ENCODE peak calls at places on chromosomes 6 and 20, in eight cellular contexts. O is ovary, J is upper lobe of right lung, L is SK-N-SH, X is uterus, W is left ventricle myocardium inferior, H is gastrocnemius medialis, T is cardiac muscle cell. M is an unnamed sample. For H3K4me1, the result is how much of the 10 kb centered on the place peaks cover.

GRCh38 chr6:137112067-137112355 is 61.4 kb downstream of the IL22RA2 start:
- DNase-seq in O (no peak), J (no peak), L (no peak), X (no peak), W (no peak), H (no peak), T (no peak), M (no peak)

GRCh38 chr6:148837941-148838340 is 91.1 kb downstream of the UST start:
- DNase-seq in O (no peak), J (no peak), L (no peak), X (no peak), W (no peak), H (no peak), T (no peak), M (no peak)

GRCh38 chr6:116010400-116011095 is 50.1 kb downstream of the FRK start:
- DNase-seq in O (peak), J (peak), L (peak), X (peak), W (peak), H (peak), T (peak), M (peak)

GRCh38 chr6:119079288-119079809 is 885 bp upstream of the FAM184A start:
- DNase-seq in O (no peak), J (no peak), L (no peak), X (peak), W (no peak), H (no peak), T (no peak), M (no peak)

GRCh38 chr6:5068153-5068751 is 16.9 kb upstream of the PPP1R3G start:
- DNase-seq in O (no peak), J (no peak), L (no peak), X (no peak), W (no peak), H (no peak), T (no peak), M (no peak)

GRCh38 chr6:141105481-141105880 is 1027.2 kb upstream of the GJE1 start:
- DNase-seq in O (no peak), J (no peak), L (no peak), X (no peak), W (no peak), H (no peak), T (peak), M (no peak)

GRCh38 chr6:4788953-4789584 is 12.9 kb downstream of the CDYL start:
- DNase-seq in O (no peak), J (no peak), L (no peak), X (no peak), W (no peak), H (no peak), T (no peak), M (no peak)

GRCh38 chr20:34541917-34542316 is 16.6 kb upstream of the MAP1LC3A start:
- DNase-seq in O (no peak), J (no peak), L (no peak), X (no peak), W (no peak), H (no peak), T (no peak), M (no peak)

GRCh38 chr6:157521665-157522335 is 140.8 kb downstream of the ZDHHC14 start:
- DNase-seq in O (no peak), J (no peak), L (no peak), X (no peak), W (no peak), H (peak), T (no peak), M (no peak)

GRCh38 chr6:136052046-136052445 is 198.1 kb downstream of the MTFR2 start:
- DNase-seq in O (no peak), J (no peak), L (no peak), X (no peak), W (no peak), H (no peak), T (no peak), M (no peak)

GRCh38 chr20:14984768-14985622 is 647.6 kb upstream of the FLRT3 start:
- DNase-seq in O (no peak), J (no peak), L (no peak), X (no peak), W (no peak), H (no peak), T (peak), M (no peak)

GRCh38 chr20:51017313-51017712 is 5.6 kb downstream of the KCNG1 start:
- DNase-seq in O (no peak), J (no peak), L (no peak), X (no peak), W (no peak), H (no peak), T (no peak), M (no peak)

GRCh38 chr6:85641522-85641915 is 1.2 kb downstream of the SYNCRIP start:
- DNase-seq in O (no peak), J (no peak), L (no peak), X (no peak), W (no peak), H (no peak), T (no peak), M (no peak)

GRCh38 chr6:96458771-96459170 is 62.8 kb upstream of the UFL1 start:
- DNase-seq in O (no peak), J (no peak), L (no peak), X (no peak), W (no peak), H (no peak), T (no peak), M (no peak)

GRCh38 chr6:150293423-150294280 is 75.2 kb upstream of the IYD start:
- DNase-seq in O (no peak), J (no peak), L (no peak), X (no peak), W (no peak), H (no peak), T (no peak), M (no peak)

GRCh38 chr6:18632670-18633410 is 245.7 kb downstream of the RNF144B start:
- DNase-seq in O (no peak), J (no peak), L (no peak), X (no peak), W (no peak), H (no peak), T (no peak), M (no peak)

GRCh38 chr6:53986721-53987526 is 124.3 kb upstream of the MLIP start:
- DNase-seq in O (no peak), J (no peak), L (peak), X (no peak), W (no peak), H (no peak), T (peak), M (no peak)

GRCh38 chr6:168239374-168239773 is 80.2 kb downstream of the DACT2 start:
- DNase-seq in O (peak), J (no peak), L (no peak), X (no peak), W (no peak), H (no peak), T (no peak), M (no peak)

GRCh38 chr20:1401431-1401907 is 8.6 kb upstream of the FKBP1A start:
- DNase-seq in O (no peak), J (no peak), L (no peak), X (no peak), W (no peak), H (no peak), T (no peak), M (no peak)

GRCh38 chr20:3239867-3240775 is 1.1 kb upstream of the SLC4A11 start:
- DNase-seq in O (no peak), J (no peak), L (no peak), X (no peak), W (no peak), H (no peak), T (no peak), M (no peak)

GRCh38 chr6:142913511-142914047 is 31.4 kb downstream of the HIVEP2 start:
- DNase-seq in O (no peak), J (peak), L (no peak), X (no peak), W (no peak), H (no peak), T (no peak), M (no peak)

GRCh38 chr6:26240157-26240980 is 124.6 kb upstream of the BTN3A2 start:
- DNase-seq in O (no peak), J (no peak), L (peak), X (peak), W (peak), H (peak), T (peak), M (peak)

GRCh38 chr6:117908246-117909107 is 1.4 kb downstream of the SLC35F1 start:
- DNase-seq in O (no peak), J (no peak), L (no peak), X (no peak), W (no peak), H (no peak), T (peak), M (no peak)

GRCh38 chr20:47125553-47126373 is 230.7 kb downstream of the ZMYND8 start:
- DNase-seq in O (no peak), J (no peak), L (no peak), X (peak), W (peak), H (no peak), T (peak), M (no peak)

GRCh38 chr6:127933852-127934840 is 33.3 kb upstream of the THEMIS start:
- DNase-seq in O (no peak), J (no peak), L (no peak), X (no peak), W (no peak), H (no peak), T (no peak), M (no peak)

GRCh38 chr6:156280131-156280530 is 497.0 kb upstream of the ARID1B start:
- DNase-seq in O (no peak), J (no peak), L (peak), X (no peak), W (no peak), H (no peak), T (no peak), M (no peak)

GRCh38 chr20:1841554-1842140 is 53.6 kb upstream of the SIRPA start:
- DNase-seq in O (no peak), J (no peak), L (no peak), X (no peak), W (no peak), H (peak), T (no peak), M (no peak)

GRCh38 chr6:1242439-1242838 is 69.5 kb upstream of the FOXQ1 start:
- DNase-seq in O (no peak), J (no peak), L (no peak), X (no peak), W (no peak), H (no peak), T (no peak), M (no peak)

GRCh38 chr6:11356404-11357155 is 124.1 kb upstream of the NEDD9 start:
- DNase-seq in O (no peak), J (no peak), L (no peak), X (peak), W (peak), H (no peak), T (no peak), M (peak)

GRCh38 chr6:38974389-38975133 is 74.0 kb upstream of the GLP1R start:
- DNase-seq in O (no peak), J (no peak), L (no peak), X (no peak), W (no peak), H (no peak), T (no peak), M (no peak)

GRCh38 chr20:19090332-19090731 is 122.1 kb upstream of the SLC24A3 start:
- DNase-seq in O (no peak), J (no peak), L (no peak), X (no peak), W (no peak), H (no peak), T (no peak), M (no peak)

GRCh38 chr6:10977231-10977968 is 66.7 kb downstream of the ELOVL2 start:
- DNase-seq in O (no peak), J (no peak), L (no peak), X (no peak), W (no peak), H (no peak), T (no peak), M (no peak)

GRCh38 chr6:111781055-111781708 is 92.1 kb downstream of the FYN start:
- DNase-seq in O (peak), J (no peak), L (no peak), X (no peak), W (no peak), H (no peak), T (no peak), M (no peak)

GRCh38 chr20:24984963-24985640 is 7.4 kb downstream of the APMAP start:
- DNase-seq in O (no peak), J (peak), L (no peak), X (no peak), W (no peak), H (no peak), T (no peak), M (no peak)

GRCh38 chr20:24987244-24987643 is 5.3 kb downstream of the APMAP start:
- DNase-seq in O (no peak), J (no peak), L (no peak), X (no peak), W (no peak), H (no peak), T (no peak), M (no peak)

GRCh38 chr20:24987873-24988835 is 4.4 kb downstream of the APMAP start:
- DNase-seq in O (no peak), J (peak), L (no peak), X (no peak), W (no peak), H (no peak), T (no peak), M (no peak)

GRCh38 chr20:24985802-24986201 is 6.7 kb downstream of the APMAP start:
- DNase-seq in O (no peak), J (no peak), L (no peak), X (no peak), W (no peak), H (peak), T (no peak), M (no peak)

DNA sequence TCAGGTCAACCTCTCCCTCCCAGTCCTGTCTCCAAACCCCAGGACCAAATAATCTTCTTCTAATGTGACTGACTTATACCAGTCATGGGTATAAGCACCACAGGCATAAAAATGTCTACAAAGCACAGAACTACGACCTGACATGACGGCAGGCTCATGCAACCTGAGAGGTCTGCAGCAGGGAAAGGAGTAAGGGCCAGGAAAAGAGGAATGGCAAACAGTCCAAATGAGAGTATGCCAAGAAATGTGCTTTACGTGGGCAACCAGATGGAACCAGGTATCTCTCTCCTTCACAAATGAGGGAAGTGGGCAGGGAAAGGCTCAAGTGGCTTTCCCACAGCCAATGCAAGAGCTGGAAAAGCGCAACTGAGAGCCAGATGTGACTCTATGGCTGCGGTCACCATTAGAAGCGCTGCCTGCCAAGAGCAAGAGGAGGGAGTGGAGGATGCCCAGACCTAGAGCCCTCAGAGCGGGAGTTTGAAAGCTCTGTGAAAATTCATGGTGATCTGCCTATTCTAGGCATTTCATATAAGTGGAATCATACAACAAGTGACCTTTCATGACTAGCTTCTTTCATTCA is 6.0 kb downstream of the APMAP start:
- DNase-seq in O (no peak), J (peak), L (no peak), X (no peak), W (no peak), H (no peak), T (no peak), M (no peak)
- H3K4me3 ChIP-seq in O (no peak), J (no peak), L (no peak), X (no peak), W (no peak), H (no peak), T (no peak), M (no peak)

GRCh38 chr6:7156666-7157278 is 49.0 kb downstream of the RREB1 start:
- DNase-seq in O (no peak), J (no peak), L (no peak), X (no peak), W (no peak), H (no peak), T (no peak), M (no peak)
- H3K4me1 ChIP-seq in O (under half), J (half or more), L (under half), X (under half), W (half or more), H (half or more), T (under half), M (under half)

GRCh38 chr6:93419304-93420162 is at the start of gene EPHA7:
- DNase-seq in O (peak), J (peak), L (peak), X (peak), W (peak), H (peak), T (peak), M (peak)
- H3K27ac ChIP-seq in O (peak), J (no peak), L (no peak), X (peak), W (peak), H (no peak), T (peak), M (peak)

GRCh38 chr6:104784884-104785283 is 74.8 kb downstream of the HACE1 start:
- DNase-seq in O (no peak), J (no peak), L (peak), X (no peak), W (no peak), H (no peak), T (no peak), M (no peak)

GRCh38 chr6:104788400-104788799 is 71.3 kb downstream of the HACE1 start:
- DNase-seq in O (no peak), J (no peak), L (no peak), X (no peak), W (no peak), H (no peak), T (no peak), M (no peak)

GRCh38 chr6:104787305-104787704 is 72.4 kb downstream of the HACE1 start:
- DNase-seq in O (no peak), J (no peak), L (no peak), X (no peak), W (no peak), H (no peak), T (no peak), M (no peak)

GRCh38 chr6:104795363-104795762 is 64.4 kb downstream of the HACE1 start:
- DNase-seq in O (no peak), J (no peak), L (no peak), X (no peak), W (no peak), H (no peak), T (no peak), M (no peak)

GRCh38 chr6:104789770-104790190 is 69.9 kb downstream of the HACE1 start:
- DNase-seq in O (no peak), J (no peak), L (no peak), X (no peak), W (no peak), H (no peak), T (peak), M (no peak)
- H3K4me3 ChIP-seq in O (no peak), J (no peak), L (no peak), X (no peak), W (no peak), H (no peak), T (no peak), M (no peak)

DNA sequence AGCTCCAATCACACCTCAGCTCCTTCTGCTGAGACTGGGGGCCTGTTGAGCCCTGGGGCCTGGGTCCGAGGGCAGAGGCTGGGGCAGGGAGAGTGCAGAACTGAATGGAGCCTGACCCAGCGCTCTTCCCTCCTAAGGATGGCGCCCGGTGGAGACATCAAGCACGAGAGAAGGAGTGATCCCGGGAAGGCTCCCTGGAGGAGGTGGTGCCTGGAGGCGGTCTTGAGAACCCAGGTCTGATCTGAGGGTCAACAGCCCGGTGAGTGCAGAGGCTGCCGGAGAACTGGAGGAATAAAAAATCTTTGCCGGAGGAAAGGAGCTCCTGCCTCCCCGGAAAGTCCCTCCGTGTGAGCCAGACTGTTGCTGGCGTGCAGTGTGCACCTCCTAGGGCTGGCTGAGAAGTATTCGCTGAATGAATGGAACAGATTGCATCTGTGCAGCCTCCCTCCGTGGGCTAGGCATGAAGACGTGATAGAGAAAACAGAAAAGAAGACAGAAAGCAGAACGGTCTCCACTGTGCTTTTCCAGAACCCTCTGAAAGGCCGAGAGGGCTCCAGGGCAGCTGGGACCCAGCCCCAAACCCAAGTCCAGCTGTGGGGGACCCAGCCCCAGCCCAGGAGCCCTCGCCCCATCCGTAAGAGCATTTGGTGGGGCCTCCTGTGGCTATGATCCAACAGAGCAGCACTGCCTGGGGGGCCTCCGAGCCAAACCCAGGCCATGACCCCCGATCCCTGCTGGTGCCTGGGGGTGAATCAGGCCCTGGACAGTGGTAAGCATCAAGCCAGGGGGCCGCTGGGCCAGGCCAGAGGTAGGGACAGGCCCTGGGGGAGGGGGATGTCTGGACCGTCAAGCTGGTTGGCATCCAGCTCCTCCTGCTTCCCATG is 6.9 kb upstream of the HRH3 start:
- DNase-seq in O (no peak), J (no peak), L (no peak), X (no peak), W (no peak), H (no peak), T (no peak), M (no peak)
- H3K4me1 ChIP-seq in O (under half), J (under half), L (under half), X (under half), W (under half), H (under half), T (under half), M (under half)